ENCODE peak calls at places on chromosomes 7 and 10, in ten cellular contexts. V is choroid plexus epithelial cell, N is Peyer's patch, G is cardiac fibroblast, Z is epithelial cell of esophagus, M is DND-41, U is endodermal cell, P is transverse colon, Y is HL-60, O is PC-9. I is an unnamed sample.

GRCh38 chr7:128888039-128888755 is 22.3 kb downstream of the KCP start:
- DNase-seq in N (no peak), V (no peak), U (no peak), Z (no peak), G (no peak), P (no peak), O (no peak), M (no peak), Y (no peak), I (no peak)

GRCh38 chr10:124296121-124296812 is 122.5 kb downstream of the OAT start:
- DNase-seq in G (no peak), V (no peak), M (no peak), U (peak), N (no peak), Y (no peak), Z (no peak), P (no peak), O (no peak), I (peak)

GRCh38 chr10:108327706-108328105 is 1163.2 kb upstream of the SORCS1 start:
- DNase-seq in Y (no peak), P (no peak), N (no peak), O (no peak), Z (peak), U (no peak), V (no peak), G (no peak), M (no peak), I (no peak)

GRCh38 chr10:43140414-43140813 is 2.2 kb downstream of the CSGALNACT2 start:
- DNase-seq in Y (no peak), N (no peak), M (no peak), U (no peak), G (peak), O (no peak), P (no peak), V (peak), Z (peak), I (no peak)

GRCh38 chr7:390761-391410 is 100.9 kb downstream of the FOXL3 start:
- DNase-seq in Z (no peak), U (peak), M (no peak), Y (no peak), P (no peak), N (no peak), V (no peak), G (no peak), O (no peak), I (no peak)

GRCh38 chr7:50267525-50268041 is 36.9 kb upstream of the IKZF1 start:
- DNase-seq in G (no peak), Y (no peak), V (no peak), Z (no peak), P (no peak), M (peak), O (no peak), N (no peak), U (no peak), I (no peak)

GRCh38 chr10:110724116-110724701 is 80.1 kb downstream of the RBM20 start:
- DNase-seq in P (no peak), O (no peak), U (no peak), Z (no peak), G (no peak), M (no peak), V (no peak), Y (no peak), N (no peak), I (no peak)

GRCh38 chr10:486668-487067 is 202.8 kb downstream of the DIP2C start:
- DNase-seq in O (no peak), G (no peak), Z (no peak), N (no peak), M (no peak), U (peak), Y (no peak), V (no peak), P (no peak), I (no peak)

GRCh38 chr10:117186832-117187615 is 10.3 kb upstream of the KCNK18 start:
- DNase-seq in V (peak), P (no peak), G (no peak), U (no peak), M (no peak), Y (no peak), O (no peak), N (no peak), Z (peak), I (no peak)

GRCh38 chr7:150838965-150839650 is 13.2 kb upstream of the AOC1 start:
- DNase-seq in M (no peak), U (peak), P (no peak), G (no peak), N (no peak), V (no peak), O (no peak), Y (no peak), Z (no peak), I (no peak)
- TF ChIP-seq CTCF in M (no peak), U (no peak), P (no peak), G (no peak), N (no peak), V (no peak), O (no peak), Y (no peak), Z (no peak), I (no peak)

GRCh38 chr7:151269511-151269910 is 21.0 kb upstream of the SMARCD3 start:
- DNase-seq in U (no peak), G (no peak), Z (no peak), M (no peak), N (no peak), O (no peak), Y (no peak), V (no peak), P (no peak), I (no peak)
- H3K4me3 ChIP-seq in U (no peak), G (no peak), Z (no peak), M (no peak), N (no peak), O (no peak), Y (no peak), V (no peak), P (no peak), I (no peak)

GRCh38 chr10:113959383-113959760 is 84.3 kb upstream of the ADRB1 start:
- DNase-seq in P (peak), U (no peak), Z (peak), Y (no peak), M (no peak), G (no peak), N (no peak), O (peak), V (no peak), I (peak)

GRCh38 chr10:113957013-113957412 is 86.7 kb upstream of the ADRB1 start:
- DNase-seq in Z (peak), G (peak), V (peak), M (no peak), Y (no peak), U (no peak), O (peak), N (no peak), P (no peak), I (peak)

GRCh38 chr10:113958631-113959382 is 84.9 kb upstream of the ADRB1 start:
- DNase-seq in Z (peak), O (peak), N (no peak), P (peak), U (no peak), Y (no peak), V (peak), M (no peak), G (peak), I (peak)

GRCh38 chr10:113950268-113950667 is 93.4 kb upstream of the ADRB1 start:
- DNase-seq in P (no peak), O (no peak), V (no peak), Z (no peak), U (no peak), N (no peak), M (no peak), G (no peak), Y (no peak), I (no peak)

GRCh38 chr10:113953505-113954272 is 90.0 kb upstream of the ADRB1 start:
- DNase-seq in N (no peak), O (no peak), Z (no peak), M (peak), U (no peak), V (no peak), G (no peak), Y (peak), P (no peak), I (no peak)
- TF ChIP-seq CTCF in N (no peak), O (peak), Z (no peak), M (peak), U (peak), V (peak), G (peak), Y (no peak), P (peak), I (no peak)

DNA sequence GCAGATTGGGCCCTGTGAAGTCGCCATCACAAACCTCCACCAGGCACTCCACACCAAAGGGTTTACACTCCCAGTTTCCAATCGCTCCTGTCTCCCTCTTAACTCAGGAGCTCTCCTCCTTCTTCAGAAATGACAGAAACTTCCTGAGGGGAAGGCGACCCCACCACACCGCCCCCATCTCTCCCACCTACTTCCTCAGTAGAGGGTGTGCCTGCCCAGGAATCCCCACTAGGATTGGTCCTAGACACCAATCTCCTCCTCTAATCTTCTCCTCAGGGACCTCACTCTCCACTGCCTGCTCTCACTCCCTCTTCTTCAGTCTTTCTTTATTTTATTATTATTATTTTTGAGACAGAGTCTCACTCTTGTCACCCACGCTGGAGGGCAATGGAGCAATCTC is 5.9 kb upstream of the INSIG1 start:
- DNase-seq in V (no peak), Z (no peak), M (no peak), P (no peak), N (no peak), Y (no peak), O (no peak), G (no peak), U (no peak), I (no peak)
- H3K4me3 ChIP-seq in V (no peak), Z (no peak), M (no peak), P (no peak), N (no peak), Y (no peak), O (no peak), G (no peak), U (no peak), I (no peak)